ENCODE peak calls at places on chromosomes 7 and 10, in nine cellular contexts. One of them, this sample, is unnamed.

GRCh38 chr7:99606531-99606930 is 8.5 kb downstream of the TMEM225B start:
- DNase-seq in endothelial cell of umbilical vein: no peak
- DNase-seq in testis: no peak
- DNase-seq in stomach: no peak
- DNase-seq in ovary: no peak
- DNase-seq in uterus: no peak
- DNase-seq in IMR-90: no peak
- DNase-seq in body of pancreas: no peak
- DNase-seq in heart left ventricle: no peak
- DNase-seq in this sample: no peak

GRCh38 chr10:86225098-86225782 is 141.4 kb downstream of the GRID1 start:
- DNase-seq in stomach: no peak
- DNase-seq in testis: no peak
- DNase-seq in body of pancreas: no peak
- DNase-seq in endothelial cell of umbilical vein: no peak
- DNase-seq in IMR-90: peak
- DNase-seq in heart left ventricle: no peak
- DNase-seq in ovary: no peak
- DNase-seq in uterus: no peak
- DNase-seq in this sample: no peak

GRCh38 chr7:145753004-145753403 is 363.6 kb upstream of the CNTNAP2 start:
- DNase-seq in stomach: no peak
- DNase-seq in testis: no peak
- DNase-seq in ovary: no peak
- DNase-seq in IMR-90: no peak
- DNase-seq in body of pancreas: no peak
- DNase-seq in uterus: no peak
- DNase-seq in endothelial cell of umbilical vein: no peak
- DNase-seq in heart left ventricle: no peak
- DNase-seq in this sample: no peak

GRCh38 chr10:119518176-119518575 is 24.3 kb downstream of the RGS10 start:
- DNase-seq in endothelial cell of umbilical vein: no peak
- DNase-seq in IMR-90: no peak
- DNase-seq in heart left ventricle: no peak
- DNase-seq in stomach: no peak
- DNase-seq in testis: no peak
- DNase-seq in uterus: no peak
- DNase-seq in ovary: no peak
- DNase-seq in body of pancreas: no peak
- DNase-seq in this sample: no peak

GRCh38 chr10:109898666-109899577 is 24.4 kb downstream of the XPNPEP1 start:
- DNase-seq in uterus: no peak
- DNase-seq in stomach: no peak
- DNase-seq in endothelial cell of umbilical vein: peak
- DNase-seq in testis: no peak
- DNase-seq in ovary: no peak
- DNase-seq in IMR-90: peak
- DNase-seq in body of pancreas: no peak
- DNase-seq in heart left ventricle: no peak
- DNase-seq in this sample: no peak

GRCh38 chr7:105309235-105310156 is 79.2 kb downstream of the SRPK2 start:
- DNase-seq in uterus: no peak
- DNase-seq in endothelial cell of umbilical vein: no peak
- DNase-seq in ovary: no peak
- DNase-seq in IMR-90: no peak
- DNase-seq in stomach: no peak
- DNase-seq in testis: no peak
- DNase-seq in heart left ventricle: no peak
- DNase-seq in body of pancreas: peak
- DNase-seq in this sample: no peak

GRCh38 chr10:21172774-21173432 is 275.8 kb upstream of the NEBL start:
- DNase-seq in ovary: peak
- DNase-seq in heart left ventricle: no peak
- DNase-seq in uterus: no peak
- DNase-seq in testis: peak
- DNase-seq in endothelial cell of umbilical vein: no peak
- DNase-seq in body of pancreas: peak
- DNase-seq in IMR-90: no peak
- DNase-seq in stomach: peak
- DNase-seq in this sample: no peak

GRCh38 chr7:65809259-65809981 is 63.5 kb upstream of the VKORC1L1 start:
- DNase-seq in IMR-90: no peak
- DNase-seq in stomach: no peak
- DNase-seq in heart left ventricle: no peak
- DNase-seq in body of pancreas: no peak
- DNase-seq in testis: no peak
- DNase-seq in ovary: no peak
- DNase-seq in uterus: no peak
- DNase-seq in endothelial cell of umbilical vein: no peak
- DNase-seq in this sample: no peak

GRCh38 chr10:6811153-6811552 is 231.1 kb upstream of the PRKCQ start:
- DNase-seq in ovary: no peak
- DNase-seq in uterus: no peak
- DNase-seq in testis: no peak
- DNase-seq in stomach: no peak
- DNase-seq in endothelial cell of umbilical vein: no peak
- DNase-seq in heart left ventricle: no peak
- DNase-seq in IMR-90: no peak
- DNase-seq in body of pancreas: no peak
- DNase-seq in this sample: no peak

GRCh38 chr10:32412499-32412853 is 33.5 kb upstream of the CCDC7 start:
- DNase-seq in testis: no peak
- DNase-seq in stomach: no peak
- DNase-seq in heart left ventricle: no peak
- DNase-seq in endothelial cell of umbilical vein: no peak
- DNase-seq in IMR-90: peak
- DNase-seq in uterus: no peak
- DNase-seq in ovary: no peak
- DNase-seq in body of pancreas: no peak
- DNase-seq in this sample: no peak

GRCh38 chr10:72297281-72297967 is 23.7 kb downstream of the DDIT4 start:
- DNase-seq in IMR-90: peak
- DNase-seq in ovary: peak
- DNase-seq in body of pancreas: peak
- DNase-seq in uterus: peak
- DNase-seq in heart left ventricle: peak
- DNase-seq in testis: peak
- DNase-seq in stomach: peak
- DNase-seq in endothelial cell of umbilical vein: peak
- DNase-seq in this sample: peak

GRCh38 chr7:137142376-137142775 is 201.2 kb downstream of the PTN start:
- DNase-seq in IMR-90: peak
- DNase-seq in uterus: no peak
- DNase-seq in heart left ventricle: no peak
- DNase-seq in body of pancreas: no peak
- DNase-seq in stomach: no peak
- DNase-seq in testis: no peak
- DNase-seq in ovary: no peak
- DNase-seq in endothelial cell of umbilical vein: no peak
- DNase-seq in this sample: no peak

GRCh38 chr7:50346548-50347497 is 42.3 kb downstream of the IKZF1 start:
- DNase-seq in ovary: no peak
- DNase-seq in uterus: no peak
- DNase-seq in testis: no peak
- DNase-seq in endothelial cell of umbilical vein: no peak
- DNase-seq in body of pancreas: no peak
- DNase-seq in heart left ventricle: no peak
- DNase-seq in IMR-90: no peak
- DNase-seq in stomach: no peak
- DNase-seq in this sample: no peak

GRCh38 chr7:107322015-107322414 is 147.8 kb upstream of the GPR22 start:
- DNase-seq in endothelial cell of umbilical vein: no peak
- DNase-seq in uterus: no peak
- DNase-seq in testis: no peak
- DNase-seq in stomach: no peak
- DNase-seq in IMR-90: no peak
- DNase-seq in body of pancreas: no peak
- DNase-seq in ovary: no peak
- DNase-seq in heart left ventricle: no peak
- DNase-seq in this sample: no peak

GRCh38 chr10:103693070-103693811 is 162.1 kb downstream of the SH3PXD2A start:
- DNase-seq in uterus: no peak
- DNase-seq in testis: peak
- DNase-seq in ovary: peak
- DNase-seq in stomach: no peak
- DNase-seq in heart left ventricle: no peak
- DNase-seq in body of pancreas: peak
- DNase-seq in endothelial cell of umbilical vein: no peak
- DNase-seq in IMR-90: no peak
- DNase-seq in this sample: no peak

GRCh38 chr10:118139321-118139720 is 92.6 kb upstream of the RAB11FIP2 start:
- DNase-seq in testis: no peak
- DNase-seq in IMR-90: no peak
- DNase-seq in uterus: no peak
- DNase-seq in stomach: no peak
- DNase-seq in heart left ventricle: no peak
- DNase-seq in ovary: no peak
- DNase-seq in endothelial cell of umbilical vein: no peak
- DNase-seq in body of pancreas: no peak
- DNase-seq in this sample: no peak

GRCh38 chr7:133735222-133735621 is 391.9 kb upstream of the LRGUK start:
- DNase-seq in uterus: no peak
- DNase-seq in endothelial cell of umbilical vein: no peak
- DNase-seq in ovary: no peak
- DNase-seq in stomach: no peak
- DNase-seq in heart left ventricle: no peak
- DNase-seq in IMR-90: peak
- DNase-seq in body of pancreas: no peak
- DNase-seq in testis: no peak
- DNase-seq in this sample: no peak

GRCh38 chr10:110647136-110647430 is 2.9 kb downstream of the RBM20 start:
- DNase-seq in stomach: no peak
- DNase-seq in endothelial cell of umbilical vein: no peak
- DNase-seq in IMR-90: peak
- DNase-seq in testis: no peak
- DNase-seq in heart left ventricle: no peak
- DNase-seq in uterus: no peak
- DNase-seq in ovary: no peak
- DNase-seq in body of pancreas: no peak
- DNase-seq in this sample: no peak

GRCh38 chr7:37216156-37216839 is 232.4 kb downstream of the ELMO1 start:
- DNase-seq in uterus: peak
- DNase-seq in ovary: peak
- DNase-seq in stomach: no peak
- DNase-seq in testis: no peak
- DNase-seq in IMR-90: no peak
- DNase-seq in heart left ventricle: no peak
- DNase-seq in body of pancreas: no peak
- DNase-seq in endothelial cell of umbilical vein: no peak
- DNase-seq in this sample: no peak
- TF ChIP-seq POLR2A in uterus: no peak
- TF ChIP-seq POLR2A in ovary: no peak
- TF ChIP-seq POLR2A in stomach: no peak
- TF ChIP-seq POLR2A in testis: no peak
- TF ChIP-seq POLR2A in IMR-90: no peak
- TF ChIP-seq POLR2A in heart left ventricle: no peak
- TF ChIP-seq POLR2A in body of pancreas: no peak
- TF ChIP-seq POLR2A in endothelial cell of umbilical vein: no peak
- TF ChIP-seq POLR2A in this sample: no peak

DNA sequence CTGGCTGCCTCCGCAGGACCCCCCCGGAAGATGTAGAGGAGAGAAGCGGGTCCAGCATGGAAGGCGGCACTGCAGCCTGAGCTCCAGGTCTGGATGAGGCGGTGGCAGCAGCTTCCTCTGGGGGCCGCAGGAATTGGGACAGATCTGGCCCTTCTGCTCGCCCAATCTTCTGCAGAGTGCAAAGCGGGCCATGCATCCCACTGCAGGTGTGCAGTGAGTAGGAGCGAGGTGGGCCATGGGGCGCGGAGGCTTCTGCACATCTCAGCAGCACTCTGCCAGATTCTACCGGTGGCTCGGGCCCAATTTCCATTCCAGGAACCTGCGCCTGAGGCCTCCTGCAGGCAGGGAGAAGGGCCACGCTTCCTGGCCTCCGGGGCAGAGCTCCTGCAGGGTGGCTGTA is 197.2 kb downstream of the ELFN1 start:
- DNase-seq in uterus: no peak
- DNase-seq in endothelial cell of umbilical vein: no peak
- DNase-seq in testis: no peak
- DNase-seq in stomach: no peak
- DNase-seq in body of pancreas: no peak
- DNase-seq in heart left ventricle: no peak
- DNase-seq in ovary: no peak
- DNase-seq in IMR-90: no peak
- DNase-seq in this sample: no peak
- H3K27ac ChIP-seq in uterus: no peak
- H3K27ac ChIP-seq in endothelial cell of umbilical vein: no peak
- H3K27ac ChIP-seq in testis: no peak
- H3K27ac ChIP-seq in stomach: no peak
- H3K27ac ChIP-seq in body of pancreas: no peak
- H3K27ac ChIP-seq in heart left ventricle: no peak
- H3K27ac ChIP-seq in ovary: no peak
- H3K27ac ChIP-seq in IMR-90: no peak
- H3K27ac ChIP-seq in this sample: no peak

DNA sequence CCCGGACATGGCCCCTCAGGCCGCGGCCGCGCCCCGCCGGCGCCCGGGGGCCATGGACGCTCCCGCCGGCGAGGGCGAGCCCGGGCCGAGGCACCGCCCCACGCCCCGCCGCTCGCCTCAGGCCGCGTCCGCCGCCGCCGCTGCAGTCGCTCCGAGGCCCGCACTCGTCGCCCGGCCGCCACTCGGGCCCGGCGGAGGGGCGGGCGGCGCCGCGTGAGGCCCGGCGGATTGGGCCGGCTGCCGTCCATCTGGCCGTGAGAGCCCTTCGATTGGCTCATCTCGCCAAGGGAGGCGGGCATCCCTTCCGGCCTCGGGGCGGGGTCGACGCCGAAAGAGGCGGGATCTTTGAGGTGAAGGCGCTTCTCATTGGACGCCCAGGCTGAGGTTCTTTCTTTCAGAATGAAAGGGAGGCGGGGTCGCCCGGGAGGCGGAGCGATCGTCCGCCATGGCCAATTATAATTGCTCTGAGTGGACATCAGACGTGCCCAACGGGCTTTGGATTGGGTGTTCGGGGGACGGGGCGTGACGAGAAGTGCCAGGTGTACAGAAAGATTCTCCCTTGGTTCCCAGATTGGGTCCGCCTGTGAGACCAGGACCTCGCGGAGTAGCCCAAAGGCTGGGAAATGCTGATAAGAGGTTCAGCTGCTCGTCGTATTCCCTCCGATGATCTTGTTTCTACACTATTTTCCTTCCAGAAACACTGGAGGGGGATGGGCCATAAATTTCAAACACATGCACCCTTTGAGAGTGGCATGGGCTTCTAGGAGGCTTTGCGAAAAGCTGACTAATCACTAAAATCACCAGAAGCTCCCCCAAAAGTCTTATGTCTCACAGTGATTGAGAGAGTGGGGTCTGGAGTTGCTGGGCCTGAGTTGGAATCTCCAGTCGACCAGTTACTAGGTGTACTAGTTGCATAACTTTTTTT is at the start of gene GNA12:
- DNase-seq in endothelial cell of umbilical vein: peak
- DNase-seq in heart left ventricle: peak
- DNase-seq in IMR-90: peak
- DNase-seq in testis: peak
- DNase-seq in uterus: peak
- DNase-seq in stomach: peak
- DNase-seq in body of pancreas: peak
- DNase-seq in ovary: peak
- DNase-seq in this sample: no peak
- TF ChIP-seq POLR2A in endothelial cell of umbilical vein: peak
- TF ChIP-seq POLR2A in heart left ventricle: peak
- TF ChIP-seq POLR2A in IMR-90: no peak
- TF ChIP-seq POLR2A in testis: no peak
- TF ChIP-seq POLR2A in uterus: peak
- TF ChIP-seq POLR2A in stomach: no peak
- TF ChIP-seq POLR2A in body of pancreas: peak
- TF ChIP-seq POLR2A in ovary: no peak
- TF ChIP-seq POLR2A in this sample: no peak

GRCh38 chr10:75294518-75294865 is 58.7 kb upstream of the COMTD1 start:
- DNase-seq in uterus: no peak
- DNase-seq in testis: peak
- DNase-seq in heart left ventricle: peak
- DNase-seq in IMR-90: no peak
- DNase-seq in body of pancreas: peak
- DNase-seq in endothelial cell of umbilical vein: peak
- DNase-seq in stomach: no peak
- DNase-seq in ovary: no peak
- DNase-seq in this sample: no peak
- H3K27ac ChIP-seq in uterus: peak
- H3K27ac ChIP-seq in testis: peak
- H3K27ac ChIP-seq in heart left ventricle: peak
- H3K27ac ChIP-seq in IMR-90: peak
- H3K27ac ChIP-seq in body of pancreas: peak
- H3K27ac ChIP-seq in endothelial cell of umbilical vein: no peak
- H3K27ac ChIP-seq in stomach: peak
- H3K27ac ChIP-seq in ovary: peak
- H3K27ac ChIP-seq in this sample: peak

This sample was measured in vagina.